ENCODE peak calls at places on chromosomes 1 and 21, in ten cellular contexts. Y is right lobe of liver, F is GM23338, A is transverse colon, T is mammary epithelial cell, V is ascending aorta, P is stomach, W is tibial artery, Q is lower lobe of right lung, S is cardiac muscle cell. C is an unnamed sample. For H3K27me3, the result is how much of the 10 kb centered on the place peaks cover.

GRCh38 chr1:28518745-28519341 is 13.0 kb downstream of the RCC1 start:
- DNase-seq in Y (no peak), F (no peak), A (no peak), T (peak), V (no peak), P (no peak), W (no peak), Q (no peak), S (peak), C (no peak)

GRCh38 chr1:22139066-22139594 is 3.8 kb downstream of the WNT4 start:
- DNase-seq in Y (no peak), F (no peak), A (no peak), T (no peak), V (no peak), P (no peak), W (no peak), Q (no peak), S (no peak), C (no peak)

GRCh38 chr1:201361652-201362504 is 15.6 kb downstream of the TNNT2 start:
- DNase-seq in Y (peak), F (peak), A (peak), T (peak), V (no peak), P (no peak), W (no peak), Q (peak), S (peak), C (peak)

GRCh38 chr1:45793942-45794604 is 9.3 kb upstream of the MAST2 start:
- DNase-seq in Y (no peak), F (no peak), A (no peak), T (no peak), V (no peak), P (no peak), W (no peak), Q (no peak), S (no peak), C (no peak)

GRCh38 chr1:160144921-160145320 is 6.5 kb upstream of the ATP1A4 start:
- DNase-seq in Y (no peak), F (peak), A (no peak), T (no peak), V (no peak), P (no peak), W (no peak), Q (no peak), S (no peak), C (no peak)

GRCh38 chr1:160089883-160090282 is 8.5 kb downstream of the IGSF8 start:
- DNase-seq in Y (no peak), F (no peak), A (no peak), T (no peak), V (no peak), P (no peak), W (no peak), Q (no peak), S (no peak), C (peak)

GRCh38 chr21:31198575-31198974 is 145.5 kb downstream of the TIAM1 start:
- DNase-seq in Y (no peak), F (peak), A (no peak), T (peak), V (no peak), P (no peak), W (no peak), Q (no peak), S (peak), C (no peak)

GRCh38 chr1:234602334-234603220 is 7.4 kb downstream of the IRF2BP2 start:
- DNase-seq in Y (no peak), F (no peak), A (peak), T (peak), V (no peak), P (peak), W (no peak), Q (no peak), S (peak), C (no peak)

GRCh38 chr1:186304982-186305949 is 69.8 kb downstream of the TPR start:
- DNase-seq in Y (no peak), F (peak), A (no peak), T (peak), V (no peak), P (no peak), W (no peak), Q (no peak), S (peak), C (no peak)

GRCh38 chr1:184910596-184910995 is 63.7 kb downstream of the NIBAN1 start:
- DNase-seq in Y (no peak), F (no peak), A (peak), T (peak), V (no peak), P (peak), W (peak), Q (no peak), S (peak), C (no peak)

GRCh38 chr1:38013027-38013588 is 574 bp downstream of the UTP11 start:
- DNase-seq in Y (no peak), F (peak), A (no peak), T (peak), V (no peak), P (no peak), W (no peak), Q (peak), S (peak), C (no peak)

GRCh38 chr1:17214876-17215544 is 10.1 kb downstream of the PADI1 start:
- DNase-seq in Y (no peak), F (no peak), A (no peak), T (peak), V (no peak), P (no peak), W (no peak), Q (no peak), S (no peak), C (no peak)

GRCh38 chr1:89081005-89081404 is 16.0 kb upstream of the GBP1 start:
- DNase-seq in Y (no peak), F (no peak), A (no peak), T (no peak), V (no peak), P (no peak), W (no peak), Q (no peak), S (no peak), C (no peak)

GRCh38 chr1:200296091-200296661 is 113.7 kb downstream of the ZNF281 start:
- DNase-seq in Y (no peak), F (no peak), A (no peak), T (no peak), V (no peak), P (no peak), W (no peak), Q (no peak), S (no peak), C (no peak)

GRCh38 chr1:29256979-29257804 is 20.9 kb downstream of the PTPRU start:
- DNase-seq in Y (no peak), F (peak), A (no peak), T (peak), V (no peak), P (no peak), W (peak), Q (no peak), S (peak), C (peak)

GRCh38 chr1:231355171-231355570 is 17.1 kb downstream of the SPRTN start:
- DNase-seq in Y (no peak), F (no peak), A (no peak), T (no peak), V (no peak), P (no peak), W (no peak), Q (no peak), S (no peak), C (no peak)

GRCh38 chr1:232127190-232127589 is 500.6 kb downstream of the DISC1 start:
- DNase-seq in Y (no peak), F (no peak), A (no peak), T (peak), V (no peak), P (no peak), W (no peak), Q (no peak), S (peak), C (no peak)

GRCh38 chr1:9720785-9721605 is 69.5 kb downstream of the PIK3CD start:
- DNase-seq in Y (no peak), F (no peak), A (no peak), T (peak), V (no peak), P (no peak), W (no peak), Q (no peak), S (no peak), C (no peak)
- TF ChIP-seq CTCF in Y (no peak), F (no peak), A (no peak), T (peak), V (no peak), P (no peak), W (no peak), Q (no peak), S (no peak), C (no peak)

GRCh38 chr1:221437171-221437570 is 304.7 kb downstream of the DUSP10 start:
- DNase-seq in Y (no peak), F (no peak), A (no peak), T (no peak), V (no peak), P (no peak), W (no peak), Q (no peak), S (peak), C (no peak)

GRCh38 chr1:221439734-221440436 is 302.0 kb downstream of the DUSP10 start:
- DNase-seq in Y (no peak), F (no peak), A (no peak), T (peak), V (no peak), P (no peak), W (no peak), Q (no peak), S (peak), C (no peak)

GRCh38 chr1:221437924-221438323 is 304.0 kb downstream of the DUSP10 start:
- DNase-seq in Y (no peak), F (no peak), A (no peak), T (peak), V (no peak), P (no peak), W (no peak), Q (no peak), S (peak), C (no peak)

GRCh38 chr1:221440658-221441057 is 301.2 kb downstream of the DUSP10 start:
- DNase-seq in Y (no peak), F (no peak), A (no peak), T (no peak), V (no peak), P (no peak), W (no peak), Q (no peak), S (peak), C (no peak)

GRCh38 chr1:221439008-221439733 is 302.7 kb downstream of the DUSP10 start:
- DNase-seq in Y (no peak), F (no peak), A (no peak), T (peak), V (no peak), P (no peak), W (no peak), Q (no peak), S (peak), C (no peak)
- H3K27ac ChIP-seq in Y (no peak), F (no peak), A (peak), T (peak), V (peak), P (no peak), W (no peak), Q (no peak), S (no peak), C (no peak)

GRCh38 chr21:45826733-45827692 is 154.6 kb upstream of the COL6A1 start:
- DNase-seq in Y (no peak), F (no peak), A (no peak), T (no peak), V (no peak), P (no peak), W (no peak), Q (no peak), S (no peak), C (no peak)
- H3K27me3 ChIP-seq in Y (under half), F (under half), A (under half), T (under half), V (under half), P (under half), W (under half), Q (under half), S (under half), C (under half)

GRCh38 chr1:27368872-27369703 is 2.3 kb upstream of the MAP3K6 start:
- DNase-seq in Y (no peak), F (peak), A (no peak), T (no peak), V (no peak), P (no peak), W (no peak), Q (no peak), S (peak), C (no peak)
- TF ChIP-seq CTCF in Y (peak), F (peak), A (no peak), T (peak), V (no peak), P (no peak), W (no peak), Q (peak), S (peak), C (peak)

GRCh38 chr1:84143796-84144565 is at the start of gene PRKACB:
- DNase-seq in Y (no peak), F (no peak), A (no peak), T (peak), V (no peak), P (no peak), W (no peak), Q (no peak), S (peak), C (no peak)
- H3K27ac ChIP-seq in Y (peak), F (no peak), A (peak), T (no peak), V (no peak), P (peak), W (no peak), Q (peak), S (no peak), C (peak)

GRCh38 chr21:34959607-34960006 is 89.5 kb downstream of the RUNX1 start:
- DNase-seq in Y (no peak), F (no peak), A (no peak), T (no peak), V (no peak), P (no peak), W (no peak), Q (no peak), S (no peak), C (no peak)
- H3K27me3 ChIP-seq in Y (under half), F (under half), A (under half), T (under half), V (under half), P (under half), W (under half), Q (under half), S (under half), C (under half)

DNA sequence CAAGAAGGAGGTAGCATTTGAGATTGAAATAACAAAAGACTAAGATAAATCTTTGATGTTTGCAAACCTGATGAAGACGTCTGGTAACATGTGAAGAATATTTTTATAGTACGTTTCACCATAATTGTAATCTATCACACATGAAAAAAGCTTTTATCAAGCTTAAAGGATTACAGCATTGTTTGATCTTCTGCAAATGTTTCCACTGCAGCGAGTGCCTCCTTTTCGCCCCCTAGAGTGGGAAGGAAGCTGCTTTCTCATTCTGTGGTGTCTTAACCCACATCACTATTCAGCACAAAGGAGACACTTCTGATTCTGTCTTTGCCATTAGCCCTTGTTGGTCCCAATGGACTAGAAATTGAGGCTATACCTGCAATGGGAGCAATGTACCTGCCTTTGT is 46.0 kb upstream of the IL12RB2 start:
- DNase-seq in Y (no peak), F (peak), A (peak), T (no peak), V (no peak), P (no peak), W (no peak), Q (no peak), S (peak), C (no peak)
- TF ChIP-seq CTCF in Y (no peak), F (peak), A (no peak), T (no peak), V (no peak), P (no peak), W (no peak), Q (peak), S (peak), C (peak)

DNA sequence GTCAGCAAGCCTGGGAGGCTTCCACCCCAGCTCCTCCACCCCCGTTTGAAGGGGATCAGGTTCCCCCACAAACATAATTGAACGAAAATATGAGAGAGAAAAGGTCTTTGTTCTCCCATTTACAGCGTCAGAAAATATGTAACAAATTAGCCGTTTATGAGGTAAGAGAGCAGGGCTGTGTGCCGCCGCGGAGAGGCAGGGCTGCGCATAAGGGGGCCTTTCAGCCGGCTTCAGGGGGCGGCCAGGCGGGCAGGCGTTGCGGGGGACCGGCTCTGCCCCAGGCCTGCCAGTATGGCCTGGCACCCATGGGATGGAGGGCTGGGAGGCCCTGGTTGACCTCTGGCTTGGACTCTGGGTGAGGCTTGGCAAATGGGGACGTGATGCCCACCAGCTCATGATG is 179.3 kb downstream of the TRABD2B start:
- DNase-seq in Y (no peak), F (no peak), A (no peak), T (no peak), V (no peak), P (no peak), W (no peak), Q (no peak), S (no peak), C (no peak)
- H3K27ac ChIP-seq in Y (no peak), F (no peak), A (no peak), T (no peak), V (no peak), P (no peak), W (peak), Q (no peak), S (no peak), C (no peak)

GRCh38 chr1:19138958-19139581 is 71.0 kb downstream of the UBR4 start:
- DNase-seq in Y (no peak), F (no peak), A (no peak), T (no peak), V (no peak), P (no peak), W (no peak), Q (no peak), S (no peak), C (no peak)
- H3K27me3 ChIP-seq in Y (under half), F (under half), A (under half), T (under half), V (under half), P (under half), W (under half), Q (under half), S (under half), C (under half)

C was measured in upper lobe of right lung.